ENCODE peak calls at places on chromosomes 11 and 22, in four cellular contexts. C is H1, O is HepG2, M is GM12878. I is an unnamed sample. For H3K4me1, the result is how much of the 10 kb centered on the place peaks cover.

GRCh38 chr11:4994551-4994950 is at the start of gene OR51L1:
- DNase-seq in C (no peak), O (no peak), M (no peak), I (no peak)

GRCh38 chr11:32053151-32053550 is 37.7 kb upstream of the RCN1 start:
- DNase-seq in C (no peak), O (no peak), M (no peak), I (no peak)

GRCh38 chr11:113818426-113818825 is 38.8 kb downstream of the CLDN25 start:
- DNase-seq in C (no peak), O (no peak), M (no peak), I (no peak)

GRCh38 chr11:120061036-120061760 is 76.7 kb downstream of the TRIM29 start:
- DNase-seq in C (peak), O (no peak), M (no peak), I (no peak)

GRCh38 chr22:43142881-43143562 is at the start of gene MCAT:
- DNase-seq in C (peak), O (peak), M (peak), I (peak)

GRCh38 chr11:130672911-130673310 is 224.5 kb downstream of the ADAMTS15 start:
- DNase-seq in C (no peak), O (no peak), M (no peak), I (no peak)

GRCh38 chr22:36467946-36468345 is 13.5 kb downstream of the TXN2 start:
- DNase-seq in C (no peak), O (no peak), M (no peak), I (no peak)

GRCh38 chr11:81915045-81915444 is 818.6 kb downstream of the FAM181B start:
- DNase-seq in C (no peak), O (peak), M (no peak), I (no peak)

GRCh38 chr11:75238595-75239245 is 1.9 kb upstream of the TPBGL start:
- DNase-seq in C (no peak), O (no peak), M (no peak), I (no peak)

GRCh38 chr22:47372596-47373385 is 610.3 kb downstream of the TBC1D22A start:
- DNase-seq in C (no peak), O (no peak), M (no peak), I (no peak)

GRCh38 chr11:66866007-66866406 is 9.1 kb downstream of the LRFN4 start:
- DNase-seq in C (no peak), O (no peak), M (no peak), I (no peak)

GRCh38 chr11:105177658-105178057 is 38.1 kb upstream of the CARD18 start:
- DNase-seq in C (no peak), O (no peak), M (no peak), I (no peak)

GRCh38 chr11:108093128-108093904 is 28.1 kb upstream of the ACAT1 start:
- DNase-seq in C (no peak), O (no peak), M (no peak), I (no peak)

GRCh38 chr11:29634248-29634647 is 382.6 kb downstream of the KCNA4 start:
- DNase-seq in C (no peak), O (no peak), M (no peak), I (no peak)

GRCh38 chr11:123020968-123021367 is 39.3 kb upstream of the BSX start:
- DNase-seq in C (no peak), O (peak), M (no peak), I (peak)

GRCh38 chr22:26777402-26777801 is 120.0 kb downstream of the MIAT start:
- DNase-seq in C (no peak), O (no peak), M (no peak), I (peak)

GRCh38 chr11:48062649-48063048 is 82.3 kb downstream of the PTPRJ start:
- DNase-seq in C (no peak), O (no peak), M (no peak), I (no peak)

GRCh38 chr11:47351159-47352126 is 1.1 kb downstream of the MYBPC3 start:
- DNase-seq in C (no peak), O (no peak), M (no peak), I (no peak)

GRCh38 chr11:33402066-33402465 is 144.9 kb downstream of the HIPK3 start:
- DNase-seq in C (no peak), O (no peak), M (no peak), I (no peak)

GRCh38 chr11:133082453-133082781 is 449.9 kb downstream of the OPCML start:
- DNase-seq in C (no peak), O (no peak), M (no peak), I (no peak)

GRCh38 chr22:46556775-46557174 is 19.4 kb upstream of the CELSR1 start:
- DNase-seq in C (no peak), O (no peak), M (no peak), I (no peak)

GRCh38 chr11:28822596-28822995 is 714.4 kb downstream of the METTL15 start:
- DNase-seq in C (no peak), O (no peak), M (no peak), I (no peak)

GRCh38 chr22:25002241-25002985 is 49.9 kb downstream of the KIAA1671 start:
- DNase-seq in C (no peak), O (peak), M (no peak), I (no peak)

GRCh38 chr22:22810018-22810427 is 77.6 kb upstream of the IGLL5 start:
- DNase-seq in C (no peak), O (peak), M (no peak), I (peak)

GRCh38 chr11:73295259-73295995 is 12.6 kb upstream of the ARHGEF17 start:
- DNase-seq in C (peak), O (peak), M (peak), I (peak)

GRCh38 chr11:19673924-19674390 is 38.7 kb upstream of the NAV2 start:
- DNase-seq in C (peak), O (no peak), M (no peak), I (no peak)

GRCh38 chr11:73244589-73245240 is 26.6 kb downstream of the P2RY2 start:
- DNase-seq in C (no peak), O (no peak), M (no peak), I (no peak)

GRCh38 chr11:108561535-108561991 is 32.0 kb downstream of the EXPH5 start:
- DNase-seq in C (peak), O (no peak), M (no peak), I (no peak)

GRCh38 chr11:47189100-47189834 is 3.0 kb upstream of the PACSIN3 start:
- DNase-seq in C (no peak), O (peak), M (no peak), I (no peak)

GRCh38 chr11:114060402-114061052 is 1.0 kb downstream of the ZBTB16 start:
- DNase-seq in C (peak), O (no peak), M (no peak), I (no peak)

GRCh38 chr11:93131709-93132108 is 66.1 kb downstream of the SLC36A4 start:
- DNase-seq in C (no peak), O (peak), M (no peak), I (no peak)

GRCh38 chr11:74697722-74698121 is 33.5 kb downstream of the CHRDL2 start:
- DNase-seq in C (no peak), O (no peak), M (no peak), I (no peak)

GRCh38 chr11:80937831-80938230 is 1497.0 kb upstream of the TENM4 start:
- DNase-seq in C (no peak), O (no peak), M (no peak), I (no peak)

GRCh38 chr11:75031771-75032549 is 43.2 kb downstream of the NEU3 start:
- DNase-seq in C (peak), O (peak), M (no peak), I (peak)

GRCh38 chr11:29623144-29623722 is 393.6 kb downstream of the KCNA4 start:
- DNase-seq in C (peak), O (no peak), M (no peak), I (peak)

DNA sequence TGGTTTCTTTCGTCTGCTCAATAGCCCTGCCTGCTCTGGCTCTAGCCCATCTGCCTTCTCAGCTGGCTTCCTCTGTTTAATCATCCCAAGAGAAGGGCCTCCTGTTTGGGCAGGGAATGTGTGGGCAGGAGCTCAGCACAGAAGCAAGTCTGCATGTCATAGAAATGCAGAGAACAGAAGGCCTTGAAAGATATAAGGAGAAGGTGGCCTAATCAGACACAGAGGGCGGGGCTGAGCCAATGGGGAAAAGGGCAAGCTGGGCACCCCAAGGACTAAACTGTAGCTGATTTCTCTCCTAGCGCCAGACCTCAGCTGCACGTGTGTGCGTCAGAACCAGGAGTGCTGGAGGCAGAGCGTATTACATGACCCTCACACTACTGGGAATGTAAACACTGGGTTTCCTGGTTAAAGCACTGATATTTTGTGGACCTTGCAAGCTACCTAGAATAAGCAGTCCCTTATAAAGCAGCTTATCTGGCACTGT is 7.6 kb upstream of the CCKBR start:
- DNase-seq in C (no peak), O (no peak), M (no peak), I (no peak)
- H3K9ac ChIP-seq in C (no peak), O (no peak), M (no peak), I (no peak)

DNA sequence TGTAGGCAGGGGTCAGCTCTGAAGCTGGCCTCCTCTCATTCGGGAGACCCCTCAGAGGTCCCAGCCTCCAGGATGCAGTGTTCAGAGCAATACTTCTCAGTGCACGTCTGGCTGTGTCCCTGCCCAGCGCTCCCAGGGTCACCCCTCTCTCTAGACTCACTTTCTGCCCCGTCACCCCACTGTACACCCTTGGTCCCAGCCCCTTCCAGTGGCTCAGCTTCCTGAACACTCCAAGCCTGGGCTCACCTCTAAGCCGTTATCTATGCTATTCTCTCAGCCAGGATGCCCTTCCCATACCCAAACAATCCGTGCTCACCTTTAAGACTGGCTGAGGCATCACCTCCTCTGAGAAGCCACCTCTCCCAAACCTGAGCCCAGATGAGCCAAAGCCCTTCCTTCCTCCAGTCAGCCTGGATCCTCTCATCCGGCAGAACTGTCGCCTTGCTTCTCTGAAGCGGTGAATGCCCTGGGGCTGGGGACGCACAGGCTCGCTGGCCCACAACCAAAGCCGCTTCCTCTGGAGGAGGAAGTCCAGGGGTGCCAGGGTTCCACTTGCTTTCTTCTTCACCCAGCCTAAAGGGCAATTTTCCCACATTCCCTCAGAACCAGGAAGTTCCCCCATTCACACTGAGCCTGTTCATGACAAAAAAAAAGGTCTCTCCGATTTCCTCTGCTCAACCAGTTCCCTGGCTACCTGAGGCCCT is 13.7 kb upstream of the CDKN1C start:
- DNase-seq in C (no peak), O (no peak), M (no peak), I (no peak)
- H3K4me1 ChIP-seq in C (under half), O (under half), M (under half), I (under half)

DNA sequence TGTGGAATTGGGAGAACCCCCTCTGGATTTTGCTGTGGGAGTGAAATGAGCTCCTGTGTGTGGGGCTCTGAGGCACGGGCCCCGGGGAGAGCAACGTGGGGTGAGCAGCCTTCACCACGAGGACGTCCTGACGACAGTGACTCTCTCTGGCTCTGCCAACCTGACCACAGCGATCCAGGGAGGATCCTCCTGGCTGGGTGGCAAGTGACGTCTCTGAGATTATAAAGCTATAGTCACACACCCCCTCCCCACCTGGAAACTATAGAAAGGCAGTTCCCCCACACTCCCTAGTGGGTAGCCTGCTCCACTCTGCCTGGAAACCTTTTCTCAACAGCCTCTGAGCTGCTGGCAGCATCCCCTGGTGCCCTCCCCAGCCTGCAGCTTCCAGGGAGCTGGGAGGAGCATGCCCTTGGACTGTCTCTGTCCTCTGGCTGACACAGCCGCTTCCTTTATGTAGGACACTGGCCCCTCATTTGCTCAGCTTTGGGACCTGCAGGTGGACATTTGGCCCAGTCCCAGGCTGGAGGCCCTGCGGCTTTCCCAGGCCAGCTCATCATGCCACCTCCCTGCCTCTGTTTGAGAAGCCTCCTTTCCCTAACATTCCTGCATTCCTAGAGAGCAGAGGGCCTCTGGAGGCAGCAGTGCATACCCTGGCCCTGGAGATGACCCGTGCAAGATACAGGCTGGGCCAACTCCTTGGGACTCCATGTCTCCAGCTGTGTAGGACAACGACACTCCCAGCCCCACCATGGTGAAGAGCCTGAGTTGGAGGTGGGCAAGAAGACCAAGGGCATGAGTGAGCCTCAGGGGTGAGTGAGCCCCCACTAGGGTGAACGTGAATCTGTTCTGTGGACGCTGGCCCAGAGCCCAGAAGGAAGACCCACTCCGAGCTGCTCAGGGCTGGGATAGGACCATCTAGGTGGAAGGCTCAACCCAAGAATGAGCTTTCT is 314.0 kb downstream of the NTM start:
- DNase-seq in C (peak), O (no peak), M (no peak), I (no peak)
- TF ChIP-seq SUZ12 in C (no peak), O (no peak), M (no peak), I (no peak)

DNA sequence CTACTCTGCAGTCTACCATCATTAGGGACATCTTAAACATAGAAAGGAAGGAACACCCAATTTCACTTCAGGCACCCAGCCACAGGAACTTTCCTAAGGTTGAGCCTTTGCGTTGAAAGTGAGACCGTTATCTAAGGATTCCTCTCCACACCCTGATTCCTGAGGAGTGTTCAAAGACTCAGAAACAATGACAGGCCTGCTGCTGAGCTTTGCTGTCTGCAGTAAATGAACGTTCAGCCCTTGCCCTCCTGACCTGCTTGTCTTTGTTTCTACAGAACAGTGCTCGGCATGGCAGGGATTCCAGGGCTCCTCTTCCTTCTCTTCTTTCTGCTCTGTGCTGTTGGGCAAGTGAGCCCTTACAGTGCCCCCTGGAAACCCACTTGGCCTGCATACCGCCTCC is 7.0 kb downstream of the PRSS23 start:
- DNase-seq in C (no peak), O (no peak), M (no peak), I (no peak)
- H3K9ac ChIP-seq in C (no peak), O (no peak), M (no peak), I (no peak)

DNA sequence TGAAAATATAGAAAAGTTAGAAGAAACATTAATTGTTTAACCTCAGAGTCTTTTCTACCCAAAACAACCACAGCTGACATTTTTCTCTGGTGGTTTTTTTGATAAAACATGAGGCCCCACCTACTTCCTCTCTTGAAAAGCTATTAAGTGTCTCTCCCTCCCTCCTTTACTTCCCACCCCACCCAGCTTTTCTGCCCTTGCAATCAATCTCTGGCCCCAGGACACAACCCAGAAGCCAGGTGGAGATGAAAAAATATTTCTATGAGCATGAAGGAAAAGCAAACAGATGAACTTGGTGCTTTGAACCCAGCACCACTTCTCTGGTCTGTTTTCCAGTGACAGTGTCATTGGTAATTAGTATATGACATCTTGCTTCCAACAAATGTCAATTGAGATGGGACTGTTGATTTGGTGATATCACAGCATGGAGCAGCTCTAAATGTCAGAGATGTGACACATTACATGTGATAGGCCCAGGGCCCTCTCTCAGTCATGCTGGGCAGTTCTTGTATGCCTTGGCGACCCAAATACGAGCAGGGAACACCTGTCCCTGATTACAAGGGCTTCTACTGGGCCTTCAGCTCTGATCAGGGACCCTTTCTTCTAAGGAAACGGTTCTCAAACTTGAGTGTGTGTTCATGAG is 23.9 kb upstream of the TMPRSS13 start:
- DNase-seq in C (peak), O (no peak), M (no peak), I (no peak)
- H3K4me1 ChIP-seq in C (under half), O (under half), M (under half), I (under half)

GRCh38 chr22:39409630-39410029 is 10.1 kb downstream of the TAB1 start:
- DNase-seq in C (no peak), O (no peak), M (no peak), I (no peak)
- TF ChIP-seq SUZ12 in C (no peak), O (no peak), M (no peak), I (no peak)

GRCh38 chr11:126405906-126406305 is 50.4 kb downstream of the ST3GAL4 start:
- DNase-seq in C (no peak), O (no peak), M (no peak), I (no peak)
- H3K9ac ChIP-seq in C (no peak), O (no peak), M (no peak), I (no peak)

GRCh38 chr11:16012125-16012751 is 344.1 kb downstream of the SOX6 start:
- DNase-seq in C (no peak), O (no peak), M (no peak), I (no peak)

GRCh38 chr11:16013242-16013641 is 343.1 kb downstream of the SOX6 start:
- DNase-seq in C (no peak), O (no peak), M (no peak), I (no peak)

GRCh38 chr11:16011396-16011795 is 344.9 kb downstream of the SOX6 start:
- DNase-seq in C (no peak), O (no peak), M (no peak), I (no peak)

GRCh38 chr11:16013649-16014275 is 342.6 kb downstream of the SOX6 start:
- DNase-seq in C (no peak), O (no peak), M (no peak), I (no peak)

GRCh38 chr11:16015736-16016135 is 340.6 kb downstream of the SOX6 start:
- DNase-seq in C (no peak), O (no peak), M (no peak), I (no peak)
- H3K4me1 ChIP-seq in C (under half), O (under half), M (under half), I (under half)

GRCh38 chr11:45848654-45849081 is 1.4 kb downstream of the CRY2 start:
- DNase-seq in C (no peak), O (peak), M (no peak), I (no peak)
- TF ChIP-seq SUZ12 in C (no peak), O (no peak), M (no peak), I (no peak)